ENCODE peak calls at places on chromosome 2, in eight cellular contexts. Q is cardiac fibroblast, X is AG10803, G is natural killer cell, O is endothelial cell of umbilical vein, H is Peyer's patch, B is H9, F is body of pancreas. I is an unnamed sample.

GRCh38 chr2:170247882-170248393 is 70.0 kb downstream of the MYO3B start:
- DNase-seq in Q (no peak), X (no peak), G (no peak), O (peak), H (no peak), B (no peak), F (no peak), I (no peak)

GRCh38 chr2:137173514-137173913 is 408.2 kb downstream of the THSD7B start:
- DNase-seq in Q (peak), X (peak), G (no peak), O (no peak), H (no peak), B (no peak), F (no peak), I (no peak)

GRCh38 chr2:8438476-8438875 is 243.4 kb upstream of the ID2 start:
- DNase-seq in Q (no peak), X (no peak), G (no peak), O (no peak), H (peak), B (no peak), F (no peak), I (no peak)

GRCh38 chr2:31318360-31319336 is 84.7 kb downstream of the EHD3 start:
- DNase-seq in Q (peak), X (peak), G (no peak), O (no peak), H (peak), B (no peak), F (no peak), I (peak)

GRCh38 chr2:69902213-69902922 is 8.6 kb downstream of the SNRNP27 start:
- DNase-seq in Q (no peak), X (no peak), G (no peak), O (no peak), H (peak), B (no peak), F (no peak), I (no peak)

GRCh38 chr2:64609229-64609994 is 44.3 kb downstream of the SERTAD2 start:
- DNase-seq in Q (peak), X (peak), G (peak), O (peak), H (peak), B (peak), F (peak), I (peak)

GRCh38 chr2:72111061-72111460 is 36.6 kb downstream of the CYP26B1 start:
- DNase-seq in Q (no peak), X (no peak), G (no peak), O (no peak), H (no peak), B (no peak), F (no peak), I (no peak)

GRCh38 chr2:181037922-181038321 is 57.5 kb downstream of the UBE2E3 start:
- DNase-seq in Q (no peak), X (no peak), G (no peak), O (no peak), H (no peak), B (no peak), F (no peak), I (no peak)

GRCh38 chr2:195450537-195451113 is 206.4 kb upstream of the SLC39A10 start:
- DNase-seq in Q (no peak), X (no peak), G (no peak), O (no peak), H (no peak), B (no peak), F (no peak), I (no peak)

GRCh38 chr2:80573950-80574349 is 269.4 kb upstream of the LRRTM1 start:
- DNase-seq in Q (no peak), X (no peak), G (no peak), O (no peak), H (no peak), B (no peak), F (no peak), I (no peak)

GRCh38 chr2:66435549-66435875 is 587 bp downstream of the MEIS1 start:
- DNase-seq in Q (peak), X (no peak), G (no peak), O (peak), H (no peak), B (no peak), F (no peak), I (no peak)

GRCh38 chr2:234164499-234165409 is 114.3 kb downstream of the SPP2 start:
- DNase-seq in Q (no peak), X (no peak), G (peak), O (peak), H (peak), B (no peak), F (no peak), I (peak)

GRCh38 chr2:8544786-8545631 is 136.8 kb upstream of the ID2 start:
- DNase-seq in Q (peak), X (peak), G (peak), O (no peak), H (peak), B (peak), F (no peak), I (peak)

GRCh38 chr2:25273985-25274550 is 67.7 kb downstream of the DNMT3A start:
- DNase-seq in Q (no peak), X (no peak), G (no peak), O (no peak), H (no peak), B (no peak), F (no peak), I (no peak)

GRCh38 chr2:25274868-25275574 is 66.7 kb downstream of the DNMT3A start:
- DNase-seq in Q (peak), X (no peak), G (peak), O (no peak), H (peak), B (no peak), F (no peak), I (peak)

GRCh38 chr2:25275575-25275965 is 66.2 kb downstream of the DNMT3A start:
- DNase-seq in Q (no peak), X (no peak), G (no peak), O (no peak), H (no peak), B (no peak), F (no peak), I (no peak)

GRCh38 chr2:25279091-25279651 is 62.6 kb downstream of the DNMT3A start:
- DNase-seq in Q (peak), X (peak), G (no peak), O (peak), H (peak), B (no peak), F (no peak), I (peak)

DNA sequence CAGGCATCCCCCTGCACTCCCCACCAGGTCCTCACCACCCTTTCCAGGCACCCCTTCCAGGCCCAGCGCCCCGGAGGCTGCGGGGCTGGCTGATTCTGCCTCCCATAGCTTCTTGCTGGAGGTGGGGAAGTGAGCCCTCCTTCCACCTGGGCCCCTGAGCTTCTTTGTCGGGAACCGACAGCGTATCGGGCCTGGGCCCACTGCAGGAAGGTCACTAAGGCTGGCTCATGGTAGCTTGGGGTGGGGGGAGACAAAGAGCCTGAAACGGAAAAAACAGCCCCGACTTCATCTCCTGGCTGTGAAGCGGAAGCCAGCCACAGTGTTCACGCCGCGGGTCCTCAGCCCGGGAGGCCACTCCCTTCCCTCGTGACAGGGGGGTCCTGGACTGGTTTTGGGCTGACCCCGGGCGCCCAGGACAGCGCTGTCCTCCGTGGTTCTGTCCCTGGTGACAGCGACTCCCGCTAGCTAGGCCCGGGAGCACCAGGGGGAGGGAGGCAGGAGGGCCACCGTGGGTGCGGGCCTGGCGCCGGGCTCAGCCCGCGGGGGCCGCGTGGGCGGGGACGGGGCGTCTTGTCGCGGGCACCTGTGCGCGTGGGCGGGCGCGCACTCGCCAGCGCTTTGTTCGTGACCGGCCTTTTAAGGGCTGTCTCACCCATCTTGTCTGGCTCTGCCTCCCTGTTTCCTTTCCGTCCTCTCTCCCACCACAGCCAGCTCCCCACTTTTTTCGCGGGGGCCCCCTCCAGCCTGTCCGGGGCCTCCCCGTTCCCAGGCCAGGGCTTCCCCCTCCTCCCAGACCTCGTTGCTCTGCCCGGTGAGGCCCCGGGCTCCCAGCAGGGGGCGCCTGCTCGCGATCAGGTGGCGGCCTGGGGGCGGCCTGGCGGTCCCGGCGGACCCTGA is 64.9 kb downstream of the DNMT3A start:
- DNase-seq in Q (peak), X (no peak), G (peak), O (peak), H (peak), B (peak), F (peak), I (peak)
- TF ChIP-seq CTCF in Q (peak), X (peak), G (peak), O (peak), H (peak), B (peak), F (peak), I (no peak)

GRCh38 chr2:78056976-78057375 is 534.8 kb upstream of the LRRTM4 start:
- DNase-seq in Q (no peak), X (no peak), G (no peak), O (no peak), H (no peak), B (no peak), F (no peak), I (no peak)
- TF ChIP-seq CTCF in Q (no peak), X (no peak), G (no peak), O (no peak), H (no peak), B (no peak), F (no peak), I (no peak)

DNA sequence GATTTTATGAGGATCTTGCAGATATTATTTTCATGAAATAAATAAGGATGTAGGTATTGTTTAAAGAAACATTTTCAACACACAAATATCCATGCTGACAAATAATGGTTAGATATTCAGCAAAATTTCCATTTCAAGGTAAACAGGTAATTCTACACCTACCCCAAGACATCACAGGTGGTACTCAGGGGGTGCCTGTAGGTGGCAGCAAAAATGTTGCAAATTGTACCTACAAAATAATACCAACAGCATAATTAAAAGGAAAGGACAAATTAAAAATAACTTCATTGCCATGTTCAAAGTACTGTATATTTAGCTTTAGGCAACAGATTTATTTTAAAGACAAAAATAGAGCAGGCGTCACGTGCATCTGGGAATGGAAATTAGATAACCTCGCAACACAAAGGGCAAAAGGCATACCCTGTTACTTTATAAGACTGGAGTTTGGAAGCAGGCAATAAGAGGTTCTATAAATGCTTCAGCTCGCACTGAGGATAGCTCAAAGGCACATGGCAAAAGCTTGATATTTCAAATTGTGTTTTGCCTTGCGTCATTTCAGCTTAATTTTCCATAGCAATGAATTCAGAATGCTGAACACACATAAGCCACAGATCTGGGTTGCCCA is 630.5 kb downstream of the TDRD15 start:
- DNase-seq in Q (no peak), X (no peak), G (no peak), O (peak), H (no peak), B (peak), F (no peak), I (no peak)
- TF ChIP-seq CTCF in Q (peak), X (no peak), G (no peak), O (no peak), H (no peak), B (peak), F (no peak), I (no peak)

GRCh38 chr2:59462418-59463197 is 1090.8 kb downstream of the BCL11A start:
- DNase-seq in Q (no peak), X (no peak), G (no peak), O (no peak), H (no peak), B (no peak), F (no peak), I (no peak)

GRCh38 chr2:59463401-59463800 is 1090.1 kb downstream of the BCL11A start:
- DNase-seq in Q (no peak), X (no peak), G (no peak), O (no peak), H (no peak), B (peak), F (no peak), I (no peak)

GRCh38 chr2:59458862-59459261 is 1094.6 kb downstream of the BCL11A start:
- DNase-seq in Q (no peak), X (no peak), G (no peak), O (no peak), H (no peak), B (peak), F (peak), I (no peak)
- TF ChIP-seq CTCF in Q (no peak), X (no peak), G (no peak), O (no peak), H (no peak), B (peak), F (no peak), I (no peak)

GRCh38 chr2:239581352-239581901 is 180.6 kb upstream of the HDAC4 start:
- DNase-seq in Q (no peak), X (no peak), G (no peak), O (no peak), H (no peak), B (no peak), F (no peak), I (peak)
- TF ChIP-seq CTCF in Q (no peak), X (no peak), G (no peak), O (no peak), H (no peak), B (no peak), F (no peak), I (no peak)

DNA sequence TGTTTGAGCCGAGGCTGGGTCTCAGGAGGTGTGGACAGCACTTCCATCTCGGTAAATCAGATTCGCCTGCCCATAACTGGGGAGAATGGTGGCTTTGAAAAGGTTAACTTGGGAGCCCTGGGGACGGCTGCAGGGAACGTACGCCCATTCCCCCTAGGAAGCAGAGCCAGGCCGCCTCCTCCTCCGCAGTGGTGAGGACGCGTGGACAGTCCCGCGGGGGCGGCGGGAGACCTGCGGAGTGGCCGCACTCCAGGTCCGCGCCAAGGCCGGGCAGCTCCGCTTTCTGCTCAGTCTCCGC is 845 bp upstream of the MYCN start:
- DNase-seq in Q (no peak), X (no peak), G (no peak), O (no peak), H (no peak), B (peak), F (no peak), I (no peak)
- TF ChIP-seq CTCF in Q (peak), X (no peak), G (peak), O (peak), H (no peak), B (no peak), F (no peak), I (no peak)

I was measured in activated B cell treated with CpG ODN at 0.5 μM for 24 hours.